ENCODE peak calls at places on chromosome 7, in nine cellular contexts. X, O, J, R, Z, P, A, V and K are unnamed samples.

GRCh38 chr7:30474893-30475292 is 3.7 kb downstream of the NOD1 start:
- DNase-seq in R (peak; percentile 84), Z (no peak), A (no peak), X (no peak), V (no peak), O (no peak), P (no peak), J (no peak), K (no peak)

GRCh38 chr7:8365499-8366110 is 67.8 kb upstream of the NXPH1 start:
- DNase-seq in X (no peak), R (no peak), V (no peak), A (no peak), O (no peak), Z (no peak), J (no peak), P (no peak), K (no peak)

GRCh38 chr7:17696422-17696821 is 243.9 kb downstream of the SNX13 start:
- DNase-seq in J (no peak), A (peak; percentile 30), P (peak; percentile 16), R (peak; percentile 87), V (no peak), Z (no peak), O (peak; percentile 70), X (no peak), K (no peak)

GRCh38 chr7:30743371-30744074 is 8.4 kb upstream of the INMT start:
- DNase-seq in Z (no peak), R (peak; percentile 35), A (peak; percentile 36), O (no peak), X (no peak), J (no peak), V (no peak), P (no peak), K (no peak)

GRCh38 chr7:73921623-73922528 is 60.9 kb downstream of the TMEM270 start:
- DNase-seq in P (no peak), Z (no peak), V (no peak), X (no peak), A (no peak), J (no peak), R (no peak), O (no peak), K (peak; percentile 42)

GRCh38 chr7:134875867-134876266 is 96.4 kb downstream of the CALD1 start:
- DNase-seq in Z (no peak), P (no peak), R (peak; percentile 80), X (no peak), V (no peak), A (no peak), O (no peak), J (no peak), K (no peak)

GRCh38 chr7:131244259-131244852 is 83.3 kb upstream of the MKLN1 start:
- DNase-seq in Z (no peak), A (peak; percentile 76), O (peak; percentile 72), R (peak; percentile 97), X (peak; percentile 53), J (no peak), V (peak; percentile 89), P (peak; percentile 17), K (no peak)

GRCh38 chr7:91772100-91772794 is 108.3 kb downstream of the MTERF1 start:
- DNase-seq in O (no peak), J (no peak), R (no peak), A (no peak), Z (no peak), P (peak; percentile 42), V (no peak), X (no peak), K (no peak)

GRCh38 chr7:81682873-81683272 is 87.0 kb downstream of the HGF start:
- DNase-seq in R (no peak), A (no peak), V (no peak), J (no peak), X (no peak), P (no peak), Z (no peak), O (no peak), K (no peak)

GRCh38 chr7:40656349-40656748 is 521.5 kb downstream of the SUGCT start:
- DNase-seq in V (no peak), J (no peak), P (no peak), A (no peak), R (no peak), O (no peak), X (no peak), Z (no peak), K (no peak)

GRCh38 chr7:8147004-8147403 is 115.0 kb downstream of the ICA1 start:
- DNase-seq in O (no peak), X (no peak), P (no peak), Z (no peak), J (no peak), V (no peak), A (no peak), R (no peak), K (no peak)

GRCh38 chr7:101173752-101174244 is 6.3 kb downstream of the NAT16 start:
- DNase-seq in X (no peak), O (peak; percentile 59), R (no peak), P (no peak), V (no peak), J (peak; percentile 31), Z (peak; percentile 34), A (no peak), K (no peak)

GRCh38 chr7:101172005-101172853 is 6.9 kb upstream of the VGF start:
- DNase-seq in P (no peak), V (no peak), R (no peak), O (no peak), A (no peak), Z (no peak), J (peak; percentile 36), X (no peak), K (no peak)

GRCh38 chr7:151085691-151086620 is at the start of gene AGAP3:
- DNase-seq in O (peak; percentile 79), V (peak; percentile 94), Z (peak; percentile 90), R (peak; percentile 70), X (peak; percentile 96), A (peak; percentile 84), P (peak; percentile 90), J (peak; percentile 92), K (peak; percentile 95)

GRCh38 chr7:9488555-9488954 is 1055.1 kb downstream of the NXPH1 start:
- DNase-seq in O (no peak), R (peak; percentile 19), J (no peak), A (no peak), Z (no peak), P (no peak), V (no peak), X (no peak), K (no peak)

GRCh38 chr7:30082686-30083085 is 52.1 kb upstream of the MTURN start:
- DNase-seq in J (no peak), Z (no peak), R (no peak), P (no peak), V (no peak), O (no peak), A (no peak), X (no peak), K (no peak)

GRCh38 chr7:26180792-26181198 is 19.8 kb downstream of the HNRNPA2B1 start:
- DNase-seq in R (no peak), X (no peak), V (no peak), A (no peak), J (peak; percentile 51), O (no peak), Z (no peak), P (no peak), K (no peak)

GRCh38 chr7:26181474-26182227 is 18.9 kb downstream of the HNRNPA2B1 start:
- DNase-seq in P (no peak), V (no peak), O (no peak), A (no peak), Z (no peak), R (no peak), J (no peak), X (no peak), K (no peak)

GRCh38 chr7:26179422-26179821 is 21.1 kb downstream of the HNRNPA2B1 start:
- DNase-seq in X (no peak), Z (no peak), A (no peak), J (no peak), P (no peak), V (no peak), O (no peak), R (no peak), K (no peak)

GRCh38 chr7:26178272-26178960 is 22.1 kb downstream of the HNRNPA2B1 start:
- DNase-seq in V (no peak), X (no peak), P (no peak), O (no peak), A (no peak), J (no peak), R (no peak), Z (no peak), K (no peak)

GRCh38 chr7:26179826-26180497 is 20.6 kb downstream of the HNRNPA2B1 start:
- DNase-seq in J (no peak), O (no peak), Z (no peak), A (no peak), P (no peak), V (no peak), X (no peak), R (no peak), K (no peak)
- TF ChIP-seq POLR2A in J (peak; percentile 18), O (no peak), Z (no peak), A (no peak), P (no peak), V (no peak), X (no peak), R (peak; percentile 41), K (no peak)

DNA sequence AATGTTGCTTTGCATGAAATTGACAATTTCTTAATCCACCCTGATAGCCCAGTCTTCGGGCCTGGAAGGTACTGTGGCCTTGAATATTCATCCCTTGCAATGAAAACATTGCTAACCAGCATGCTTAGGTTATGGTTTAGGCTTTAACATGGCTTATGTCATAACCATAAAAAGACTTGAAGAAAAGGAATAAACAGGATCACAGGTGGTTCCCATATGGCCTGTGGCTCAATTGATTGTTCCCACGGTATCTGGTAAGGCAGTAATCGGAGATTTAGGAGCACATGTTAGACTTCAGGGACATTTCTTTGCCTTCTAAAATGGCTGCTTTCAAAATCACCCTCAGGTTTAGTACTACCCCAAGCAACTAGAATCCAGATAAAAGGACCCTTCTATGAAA is 139.5 kb downstream of the ST7 start:
- DNase-seq in Z (no peak), R (peak; percentile 84), X (no peak), O (no peak), V (no peak), P (no peak), A (no peak), J (peak; percentile 68), K (no peak)
- H3K9me3 ChIP-seq in Z (no peaks in the 10 kb centered on the region), R (no peaks in the 10 kb centered on the region), X (no peaks in the 10 kb centered on the region), O (no peaks in the 10 kb centered on the region), V (no peaks in the 10 kb centered on the region), P (no peaks in the 10 kb centered on the region), A (no peaks in the 10 kb centered on the region), J (no peaks in the 10 kb centered on the region), K (no peaks in the 10 kb centered on the region)

DNA sequence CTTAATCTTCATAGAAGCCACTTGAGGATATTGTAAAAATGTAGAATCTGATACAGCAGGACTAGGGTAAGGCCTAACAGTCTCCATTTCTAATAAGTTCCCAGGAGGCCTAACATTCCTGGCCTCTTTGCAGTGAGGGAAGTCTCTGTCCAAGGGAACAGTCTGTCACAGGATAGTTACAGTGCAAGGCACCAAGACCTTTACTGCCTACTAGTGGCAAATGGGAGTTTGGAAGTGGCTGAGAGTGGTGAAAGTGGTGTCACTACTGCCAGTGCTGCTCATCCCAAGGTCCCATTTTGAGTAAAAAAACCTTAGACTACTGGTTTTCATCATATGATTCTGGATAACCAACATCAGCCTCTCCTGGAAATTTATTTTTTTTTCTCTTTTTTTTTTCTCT is 619.5 kb upstream of the SEMA3D start:
- DNase-seq in R (no peak), A (no peak), O (no peak), V (no peak), X (no peak), J (no peak), Z (no peak), P (no peak), K (no peak)
- TF ChIP-seq CTCF in R (no peak), A (no peak), O (no peak), V (no peak), X (no peak), J (no peak), Z (no peak), P (no peak), K (no peak)

GRCh38 chr7:54663186-54663585 is 95.8 kb downstream of the SEC61G start:
- DNase-seq in X (no peak), R (no peak), O (no peak), J (no peak), P (no peak), V (no peak), A (no peak), Z (no peak), K (no peak)
- TF ChIP-seq POLR2A in X (no peak), R (no peak), O (no peak), J (no peak), P (no peak), V (no peak), A (no peak), Z (no peak), K (no peak)